ENCODE peak calls at places on chromosomes 11 and 22, in four cellular contexts. N, T, K and D are unnamed samples.

GRCh38 chr22:17199131-17199731 is 20.0 kb downstream of the ADA2 start:
- DNase-seq in N (peak; percentile 49), T (no peak), K (no peak), D (no peak)

GRCh38 chr22:22397292-22397870 is 111.2 kb downstream of the ZNF280B start:
- DNase-seq in N (no peak), T (peak; percentile 80), K (peak; percentile 37), D (no peak)

GRCh38 chr11:116505466-116506247 is 267.1 kb downstream of the BUD13 start:
- DNase-seq in N (no peak), T (no peak), K (no peak), D (no peak)

GRCh38 chr11:37817727-37818270 is 1219.8 kb upstream of the RAG2 start:
- DNase-seq in N (no peak), T (no peak), K (no peak), D (no peak)

GRCh38 chr11:66279092-66279797 is 1.3 kb downstream of the CNIH2 start:
- DNase-seq in N (no peak), T (no peak), K (no peak), D (no peak)

GRCh38 chr11:86370922-86371614 is 3.6 kb upstream of the CCDC81 start:
- DNase-seq in N (no peak), T (no peak), K (no peak), D (no peak)

GRCh38 chr11:57680552-57680874 is 12.6 kb downstream of the ZDHHC5 start:
- DNase-seq in N (no peak), T (no peak), K (no peak), D (no peak)

GRCh38 chr11:2554338-2555240 is 109.8 kb downstream of the KCNQ1 start:
- DNase-seq in N (peak; percentile 5), T (peak; percentile 51), K (no peak), D (peak; percentile 2)

GRCh38 chr11:75654314-75654713 is 14.5 kb downstream of the MAP6 start:
- DNase-seq in N (no peak), T (no peak), K (no peak), D (no peak)

GRCh38 chr11:1749020-1749758 is 1.2 kb downstream of the IFITM10 start:
- DNase-seq in N (no peak), T (no peak), K (no peak), D (peak; percentile 9)

GRCh38 chr22:30436196-30436595 is 10.6 kb downstream of the MTFP1 start:
- DNase-seq in N (no peak), T (no peak), K (no peak), D (no peak)

GRCh38 chr11:33970984-33971466 is 79.1 kb upstream of the LMO2 start:
- DNase-seq in N (no peak), T (peak; percentile 68), K (peak; percentile 55), D (peak; percentile 32)

GRCh38 chr22:23060612-23061400 is 9.5 kb upstream of the GNAZ start:
- DNase-seq in N (no peak), T (no peak), K (no peak), D (no peak)

GRCh38 chr22:38422615-38423511 is 32.1 kb downstream of the KCNJ4 start:
- DNase-seq in N (no peak), T (no peak), K (no peak), D (peak; percentile 38)

GRCh38 chr11:66225054-66225453 is 43.4 kb upstream of the RAB1B start:
- DNase-seq in N (no peak), T (no peak), K (no peak), D (no peak)

GRCh38 chr11:125956371-125956770 is 10.5 kb downstream of the VSIG10L2 start:
- DNase-seq in N (no peak), T (peak; percentile 85), K (no peak), D (no peak)

GRCh38 chr11:45145421-45146071 is 893 bp upstream of the PRDM11 start:
- DNase-seq in N (no peak), T (peak; percentile 75), K (no peak), D (peak; percentile 34)

GRCh38 chr11:97610000-97610399 is 1220.2 kb downstream of the JRKL start:
- DNase-seq in N (no peak), T (no peak), K (no peak), D (no peak)

GRCh38 chr11:76369406-76369805 is 11.5 kb downstream of the THAP12 start:
- DNase-seq in N (no peak), T (no peak), K (no peak), D (peak; percentile 22)

GRCh38 chr11:113991170-113991569 is 16.3 kb downstream of the HTR3A start:
- DNase-seq in N (no peak), T (no peak), K (no peak), D (no peak)

GRCh38 chr11:2097356-2097997 is 41.7 kb downstream of the IGF2 start:
- DNase-seq in N (peak; percentile 91), T (peak; percentile 74), K (no peak), D (peak; percentile 28)

GRCh38 chr11:126594921-126595367 is 239.5 kb downstream of the ST3GAL4 start:
- DNase-seq in N (no peak), T (no peak), K (no peak), D (no peak)

GRCh38 chr11:12253843-12254281 is 123.5 kb upstream of the PARVA start:
- DNase-seq in N (no peak), T (no peak), K (no peak), D (peak; percentile 61)

GRCh38 chr22:50341977-50342650 is 1.0 kb upstream of the PPP6R2 start:
- DNase-seq in N (peak; percentile 93), T (peak; percentile 95), K (peak; percentile 35), D (peak; percentile 92)

GRCh38 chr22:50343541-50343935 is 411 bp downstream of the PPP6R2 start:
- DNase-seq in N (peak; percentile 33), T (no peak), K (no peak), D (no peak)

GRCh38 chr22:50340157-50340879 is 2.8 kb upstream of the PPP6R2 start:
- DNase-seq in N (no peak), T (no peak), K (no peak), D (no peak)

GRCh38 chr22:50346415-50346945 is 3.4 kb downstream of the PPP6R2 start:
- DNase-seq in N (no peak), T (no peak), K (no peak), D (no peak)

GRCh38 chr22:50342651-50343540 is at the start of gene PPP6R2:
- DNase-seq in N (peak; percentile 87), T (peak; percentile 90), K (no peak), D (peak; percentile 88)
- TF ChIP-seq CTCF in N (no peak), T (peak; percentile 15), K (peak; percentile 26), D (peak; percentile 7)

GRCh38 chr22:29071261-29072045 is 1.4 kb upstream of the KREMEN1 start:
- DNase-seq in N (peak; percentile 61), T (peak; percentile 75), K (no peak), D (peak; percentile 75)

GRCh38 chr22:29072193-29072978 is 449 bp upstream of the KREMEN1 start:
- DNase-seq in N (peak; percentile 92), T (peak; percentile 90), K (peak; percentile 63), D (peak; percentile 97)

GRCh38 chr22:29073618-29074275 is 912 bp downstream of the KREMEN1 start:
- DNase-seq in N (peak; percentile 69), T (no peak), K (no peak), D (peak; percentile 60)

GRCh38 chr22:29072979-29073617 is at the start of gene KREMEN1:
- DNase-seq in N (peak; percentile 55), T (no peak), K (no peak), D (peak; percentile 26)

DNA sequence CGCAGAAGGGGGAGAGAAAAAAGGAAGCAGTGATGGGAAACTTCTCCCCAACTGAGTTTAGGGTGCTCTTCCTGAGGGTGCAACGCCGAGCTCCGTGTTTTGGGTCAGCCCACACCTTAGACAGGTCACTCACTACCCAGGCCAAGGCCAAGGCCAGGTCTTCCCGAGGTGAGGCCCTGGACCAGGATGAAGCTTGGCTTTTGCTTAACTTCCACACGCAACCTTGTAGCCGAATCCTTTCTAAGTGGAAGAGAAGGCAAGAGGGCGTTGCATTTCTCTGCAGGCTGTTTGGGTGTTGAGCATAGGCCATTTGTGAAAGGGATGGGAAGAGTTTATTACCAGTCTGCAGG is 1.4 kb downstream of the KREMEN1 start:
- DNase-seq in N (no peak), T (no peak), K (no peak), D (no peak)
- H3K4me3 ChIP-seq in N (peak overlapping the region; percentile 92), T (peak overlapping the region; percentile 85), K (no peak overlapping the region), D (peak overlapping the region; percentile 58)

DNA sequence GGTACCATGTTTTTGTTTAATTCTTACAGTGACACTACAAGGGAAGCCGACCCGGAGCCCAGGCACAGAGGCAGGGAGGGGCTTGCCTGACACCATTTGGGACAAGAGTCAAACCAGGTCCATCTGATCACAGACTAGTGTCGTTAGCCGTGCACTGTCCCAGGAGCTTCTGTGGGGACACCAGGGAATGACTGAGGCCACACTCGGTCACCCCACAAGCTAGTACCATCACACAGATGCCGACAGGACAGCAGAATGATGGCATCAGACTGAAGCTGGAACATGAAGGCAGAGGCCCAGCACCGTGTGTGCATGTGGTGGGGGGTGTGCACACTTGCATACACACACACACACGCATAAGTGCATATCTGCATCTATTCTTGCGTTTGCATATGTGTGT is 61.5 kb upstream of the NECTIN1 start:
- DNase-seq in N (no peak), T (peak; percentile 20), K (no peak), D (no peak)
- TF ChIP-seq EP300 in N (no peak), T (no peak), K (no peak), D (no peak)

DNA sequence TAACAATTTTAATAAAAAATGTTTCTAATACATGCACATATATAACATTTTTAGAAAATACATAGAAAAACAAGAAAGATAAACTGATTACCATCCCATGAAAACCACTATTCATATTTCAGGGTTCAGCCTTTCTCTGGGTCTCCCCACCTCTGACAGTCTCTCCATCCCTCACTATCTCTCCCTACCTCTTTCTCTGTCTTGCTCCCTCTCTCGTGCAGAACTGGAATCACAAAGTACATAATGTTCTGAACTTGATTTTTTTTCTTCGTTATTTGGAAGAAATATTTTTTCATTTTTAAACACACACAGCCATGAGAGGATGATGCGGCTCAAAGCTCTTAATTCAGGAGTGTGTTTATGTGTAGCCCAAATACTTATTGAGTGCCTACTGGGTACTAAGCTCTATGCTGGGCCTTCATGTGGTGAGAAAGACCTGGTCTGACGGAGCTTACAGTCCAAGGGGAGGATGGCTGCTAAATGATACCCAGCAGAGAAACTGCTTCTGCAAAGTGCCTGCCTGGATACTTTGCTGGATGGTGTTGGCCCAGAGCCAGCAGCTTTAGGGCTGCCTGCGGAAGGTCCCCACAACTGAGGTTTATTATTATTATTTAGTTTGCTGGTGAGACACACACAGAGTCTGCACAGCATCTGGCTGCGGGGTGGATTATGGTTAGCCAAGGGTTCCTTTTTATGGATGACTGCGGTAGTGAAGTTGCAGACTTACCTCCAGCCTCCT is 42.6 kb downstream of the SC5D start:
- DNase-seq in N (no peak), T (no peak), K (no peak), D (no peak)
- TF ChIP-seq CTCF in N (no peak), T (no peak), K (no peak), D (no peak)